ENCODE peak calls at places on chromosome 16, in nine cellular contexts. T, J, G, L, V, R, Q, N and X are unnamed samples.

GRCh38 chr16:10729649-10730048 is 14.0 kb upstream of the NUBP1 start:
- DNase-seq in Q (peak; percentile 72), R (no peak), G (no peak), J (peak; percentile 24), V (no peak), L (no peak), T (no peak), N (peak; percentile 55), X (no peak)

GRCh38 chr16:57640185-57640584 is 11.8 kb downstream of the ADGRG1 start:
- DNase-seq in J (no peak), Q (no peak), L (no peak), V (no peak), G (no peak), N (no peak), R (no peak), T (no peak), X (no peak)

GRCh38 chr16:83350466-83350865 is 457.3 kb upstream of the HSBP1 start:
- DNase-seq in V (no peak), L (no peak), N (no peak), R (no peak), Q (no peak), T (no peak), J (no peak), G (no peak), X (no peak)

GRCh38 chr16:67183-67791 is 5.1 kb downstream of the RHBDF1 start:
- DNase-seq in L (no peak), T (no peak), N (no peak), V (no peak), J (no peak), R (no peak), G (no peak), Q (no peak), X (no peak)

GRCh38 chr16:17666293-17666692 is 195.5 kb upstream of the XYLT1 start:
- DNase-seq in V (no peak), J (no peak), R (no peak), L (no peak), T (no peak), G (no peak), Q (no peak), N (no peak), X (no peak)

GRCh38 chr16:75256871-75257343 is 5.5 kb upstream of the BCAR1 start:
- DNase-seq in R (peak; percentile 85), J (peak; percentile 61), Q (no peak), V (peak; percentile 65), N (no peak), G (no peak), T (no peak), L (no peak), X (no peak)

GRCh38 chr16:71461686-71462648 is at the start of gene ZNF23:
- DNase-seq in G (peak; percentile 24), N (peak; percentile 87), R (peak; percentile 81), J (peak; percentile 94), T (peak; percentile 74), L (peak; percentile 85), Q (peak; percentile 84), V (peak; percentile 90), X (no peak)

GRCh38 chr16:31298340-31298739 is 38.6 kb downstream of the ITGAM start:
- DNase-seq in N (no peak), T (no peak), V (no peak), Q (no peak), R (no peak), L (no peak), G (no peak), J (no peak), X (no peak)

GRCh38 chr16:87847785-87848675 is 21.3 kb downstream of the SLC7A5 start:
- DNase-seq in G (no peak), V (peak; percentile 66), N (peak; percentile 25), Q (no peak), L (no peak), R (no peak), J (no peak), T (no peak), X (no peak)

GRCh38 chr16:87843678-87844373 is 25.5 kb downstream of the SLC7A5 start:
- DNase-seq in L (no peak), T (no peak), J (no peak), G (no peak), R (no peak), Q (no peak), V (no peak), N (no peak), X (no peak)

GRCh38 chr16:565420-566330 is 1.1 kb upstream of the NHLRC4 start:
- DNase-seq in L (peak; percentile 30), G (no peak), Q (no peak), N (no peak), R (no peak), V (no peak), T (no peak), J (no peak), X (no peak)

GRCh38 chr16:80569440-80570105 is 28.8 kb downstream of the DYNLRB2 start:
- DNase-seq in J (no peak), Q (peak; percentile 48), T (peak; percentile 24), R (no peak), G (no peak), V (no peak), L (no peak), N (no peak), X (no peak)

GRCh38 chr16:85395207-85395912 is 217.8 kb upstream of the GSE1 start:
- DNase-seq in Q (peak; percentile 99), J (peak; percentile 73), T (no peak), L (peak; percentile 94), G (no peak), V (peak; percentile 64), R (peak; percentile 99), N (peak; percentile 47), X (no peak)

GRCh38 chr16:86653289-86654006 is 75.1 kb downstream of the FOXL1 start:
- DNase-seq in J (no peak), G (no peak), T (no peak), R (peak; percentile 15), L (no peak), N (no peak), V (no peak), Q (no peak), X (no peak)

GRCh38 chr16:28321700-28322411 is 29.5 kb downstream of the SBK1 start:
- DNase-seq in R (peak; percentile 32), V (peak; percentile 59), G (no peak), Q (peak; percentile 26), L (peak; percentile 53), N (no peak), T (no peak), J (peak; percentile 81), X (no peak)

GRCh38 chr16:60740033-60740696 is 1296.1 kb downstream of the CDH8 start:
- DNase-seq in G (no peak), N (no peak), R (no peak), J (no peak), V (no peak), Q (no peak), T (no peak), L (no peak), X (no peak)

GRCh38 chr16:1492923-1493745 is at the start of gene TELO2:
- DNase-seq in V (peak; percentile 92), G (peak; percentile 46), J (peak; percentile 99), Q (peak; percentile 78), L (peak; percentile 81), N (peak; percentile 78), T (peak; percentile 86), R (peak; percentile 77), X (peak; percentile 24)

GRCh38 chr16:74431516-74431915 is 10.2 kb upstream of the CLEC18B start:
- DNase-seq in R (no peak), G (no peak), J (no peak), Q (no peak), V (no peak), L (no peak), T (no peak), N (no peak), X (no peak)

GRCh38 chr16:57476546-57477410 is 9.5 kb downstream of the DOK4 start:
- DNase-seq in R (no peak), T (no peak), G (no peak), V (no peak), N (no peak), L (peak; percentile 29), Q (no peak), J (no peak), X (no peak)